ENCODE peak calls at places on chromosomes 2 and 18, in eight cellular contexts. One of them, this sample, is unnamed.

GRCh38 chr2:145344076-145344724 is 824.3 kb upstream of the ZEB2 start:
- DNase-seq in non-pigmented ciliary epithelial cell: no peak
- DNase-seq in heart right ventricle: no peak
- DNase-seq in AML-193: no peak
- DNase-seq in MM.1S: no peak
- DNase-seq in GM19239: no peak
- DNase-seq in Caki2: no peak
- DNase-seq in stimulated activated CD4-positive, alpha-beta T cell treated with anti-CD3 and anti-CD28 coated beads, Interleukin-4, amount 100 ng/mL, for 1 hour: no peak
- DNase-seq in this sample: no peak

GRCh38 chr2:7881038-7881437 is 800.8 kb upstream of the ID2 start:
- DNase-seq in non-pigmented ciliary epithelial cell: no peak
- DNase-seq in heart right ventricle: no peak
- DNase-seq in AML-193: no peak
- DNase-seq in MM.1S: no peak
- DNase-seq in GM19239: no peak
- DNase-seq in Caki2: peak
- DNase-seq in stimulated activated CD4-positive, alpha-beta T cell treated with anti-CD3 and anti-CD28 coated beads, Interleukin-4, amount 100 ng/mL, for 1 hour: no peak
- DNase-seq in this sample: no peak

GRCh38 chr2:70978388-70979357 is at the start of gene ANKRD53:
- DNase-seq in non-pigmented ciliary epithelial cell: no peak
- DNase-seq in heart right ventricle: peak
- DNase-seq in AML-193: no peak
- DNase-seq in MM.1S: peak
- DNase-seq in GM19239: no peak
- DNase-seq in Caki2: no peak
- DNase-seq in stimulated activated CD4-positive, alpha-beta T cell treated with anti-CD3 and anti-CD28 coated beads, Interleukin-4, amount 100 ng/mL, for 1 hour: no peak
- DNase-seq in this sample: peak

GRCh38 chr2:30252723-30253688 is 21.7 kb downstream of the LBH start:
- DNase-seq in non-pigmented ciliary epithelial cell: peak
- DNase-seq in heart right ventricle: peak
- DNase-seq in AML-193: no peak
- DNase-seq in MM.1S: no peak
- DNase-seq in GM19239: no peak
- DNase-seq in Caki2: peak
- DNase-seq in stimulated activated CD4-positive, alpha-beta T cell treated with anti-CD3 and anti-CD28 coated beads, Interleukin-4, amount 100 ng/mL, for 1 hour: peak
- DNase-seq in this sample: no peak

GRCh38 chr2:238818576-238818975 is 29.3 kb upstream of the TWIST2 start:
- DNase-seq in non-pigmented ciliary epithelial cell: no peak
- DNase-seq in heart right ventricle: no peak
- DNase-seq in AML-193: no peak
- DNase-seq in MM.1S: no peak
- DNase-seq in GM19239: no peak
- DNase-seq in Caki2: no peak
- DNase-seq in stimulated activated CD4-positive, alpha-beta T cell treated with anti-CD3 and anti-CD28 coated beads, Interleukin-4, amount 100 ng/mL, for 1 hour: no peak
- DNase-seq in this sample: no peak

GRCh38 chr18:68560128-68560527 is 154.8 kb downstream of the TMX3 start:
- DNase-seq in non-pigmented ciliary epithelial cell: no peak
- DNase-seq in heart right ventricle: no peak
- DNase-seq in AML-193: no peak
- DNase-seq in MM.1S: no peak
- DNase-seq in GM19239: no peak
- DNase-seq in Caki2: no peak
- DNase-seq in stimulated activated CD4-positive, alpha-beta T cell treated with anti-CD3 and anti-CD28 coated beads, Interleukin-4, amount 100 ng/mL, for 1 hour: no peak
- DNase-seq in this sample: no peak

GRCh38 chr2:88172882-88173281 is 2.7 kb downstream of the THNSL2 start:
- DNase-seq in non-pigmented ciliary epithelial cell: no peak
- DNase-seq in heart right ventricle: no peak
- DNase-seq in AML-193: no peak
- DNase-seq in MM.1S: no peak
- DNase-seq in GM19239: no peak
- DNase-seq in Caki2: no peak
- DNase-seq in stimulated activated CD4-positive, alpha-beta T cell treated with anti-CD3 and anti-CD28 coated beads, Interleukin-4, amount 100 ng/mL, for 1 hour: no peak
- DNase-seq in this sample: no peak

GRCh38 chr2:43059183-43059897 is 167.1 kb downstream of the ZFP36L2 start:
- DNase-seq in non-pigmented ciliary epithelial cell: peak
- DNase-seq in heart right ventricle: peak
- DNase-seq in AML-193: peak
- DNase-seq in MM.1S: no peak
- DNase-seq in GM19239: peak
- DNase-seq in Caki2: no peak
- DNase-seq in stimulated activated CD4-positive, alpha-beta T cell treated with anti-CD3 and anti-CD28 coated beads, Interleukin-4, amount 100 ng/mL, for 1 hour: peak
- DNase-seq in this sample: peak

GRCh38 chr2:32262105-32262504 is 2.6 kb downstream of the NLRC4 start:
- DNase-seq in non-pigmented ciliary epithelial cell: no peak
- DNase-seq in heart right ventricle: no peak
- DNase-seq in AML-193: peak
- DNase-seq in MM.1S: no peak
- DNase-seq in GM19239: no peak
- DNase-seq in Caki2: no peak
- DNase-seq in stimulated activated CD4-positive, alpha-beta T cell treated with anti-CD3 and anti-CD28 coated beads, Interleukin-4, amount 100 ng/mL, for 1 hour: no peak
- DNase-seq in this sample: no peak

This sample was measured in GM06990.